ENCODE peak calls at places on chromosomes 13 and 19, in four cellular contexts. One of them, this sample, is unnamed.

GRCh38 chr13:100581504-100581903 is 7.1 kb downstream of the GGACT start:
- DNase-seq in stimulated activated CD4-positive, alpha-beta T cell treated with anti-CD3 and anti-CD28 coated beads, Interleukin-15, amount 100 ng/mL, for 24 hours: no peak
- DNase-seq in EH: no peak
- DNase-seq in NAMALWA: no peak
- DNase-seq in this sample: no peak

GRCh38 chr13:23384111-23384510 is 49.4 kb downstream of the SACS start:
- DNase-seq in stimulated activated CD4-positive, alpha-beta T cell treated with anti-CD3 and anti-CD28 coated beads, Interleukin-15, amount 100 ng/mL, for 24 hours: peak; percentile 30
- DNase-seq in EH: peak; percentile 84
- DNase-seq in NAMALWA: peak; percentile 31
- DNase-seq in this sample: peak; percentile 77

GRCh38 chr19:33399081-33399744 is 25.7 kb downstream of the CEBPG start:
- DNase-seq in stimulated activated CD4-positive, alpha-beta T cell treated with anti-CD3 and anti-CD28 coated beads, Interleukin-15, amount 100 ng/mL, for 24 hours: no peak
- DNase-seq in EH: no peak
- DNase-seq in NAMALWA: no peak
- DNase-seq in this sample: no peak

GRCh38 chr13:84843368-84843767 is 955.9 kb downstream of the SLITRK6 start:
- DNase-seq in stimulated activated CD4-positive, alpha-beta T cell treated with anti-CD3 and anti-CD28 coated beads, Interleukin-15, amount 100 ng/mL, for 24 hours: no peak
- DNase-seq in EH: no peak
- DNase-seq in NAMALWA: no peak
- DNase-seq in this sample: no peak

GRCh38 chr13:99746857-99747710 is 224.5 kb downstream of the ZIC5 start:
- DNase-seq in stimulated activated CD4-positive, alpha-beta T cell treated with anti-CD3 and anti-CD28 coated beads, Interleukin-15, amount 100 ng/mL, for 24 hours: no peak
- DNase-seq in EH: no peak
- DNase-seq in NAMALWA: no peak
- DNase-seq in this sample: no peak

GRCh38 chr13:21326155-21327030 is 132.7 kb downstream of the ZDHHC20 start:
- DNase-seq in stimulated activated CD4-positive, alpha-beta T cell treated with anti-CD3 and anti-CD28 coated beads, Interleukin-15, amount 100 ng/mL, for 24 hours: peak; percentile 14
- DNase-seq in EH: peak; percentile 75
- DNase-seq in NAMALWA: no peak
- DNase-seq in this sample: peak; percentile 49

GRCh38 chr13:33277946-33278345 is 7.6 kb downstream of the STARD13 start:
- DNase-seq in stimulated activated CD4-positive, alpha-beta T cell treated with anti-CD3 and anti-CD28 coated beads, Interleukin-15, amount 100 ng/mL, for 24 hours: no peak
- DNase-seq in EH: peak; percentile 60
- DNase-seq in NAMALWA: no peak
- DNase-seq in this sample: no peak

GRCh38 chr13:112067871-112068305 is 939 bp downstream of the SOX1 start:
- DNase-seq in stimulated activated CD4-positive, alpha-beta T cell treated with anti-CD3 and anti-CD28 coated beads, Interleukin-15, amount 100 ng/mL, for 24 hours: no peak
- DNase-seq in EH: no peak
- DNase-seq in NAMALWA: no peak
- DNase-seq in this sample: peak; percentile 9

GRCh38 chr19:13526552-13526951 is 20.3 kb upstream of the CACNA1A start:
- DNase-seq in stimulated activated CD4-positive, alpha-beta T cell treated with anti-CD3 and anti-CD28 coated beads, Interleukin-15, amount 100 ng/mL, for 24 hours: peak; percentile 39
- DNase-seq in EH: peak; percentile 20
- DNase-seq in NAMALWA: peak; percentile 44
- DNase-seq in this sample: peak; percentile 9

GRCh38 chr13:95641961-95642621 is 2.4 kb downstream of the DZIP1 start:
- DNase-seq in stimulated activated CD4-positive, alpha-beta T cell treated with anti-CD3 and anti-CD28 coated beads, Interleukin-15, amount 100 ng/mL, for 24 hours: peak; percentile 27
- DNase-seq in EH: peak; percentile 67
- DNase-seq in NAMALWA: no peak
- DNase-seq in this sample: peak; percentile 70

GRCh38 chr13:43377149-43377548 is 353.8 kb downstream of the DNAJC15 start:
- DNase-seq in stimulated activated CD4-positive, alpha-beta T cell treated with anti-CD3 and anti-CD28 coated beads, Interleukin-15, amount 100 ng/mL, for 24 hours: no peak
- DNase-seq in EH: no peak
- DNase-seq in NAMALWA: no peak
- DNase-seq in this sample: peak; percentile 24

This sample was measured in iris pigment epithelial cell.